ENCODE peak calls at places on chromosomes 7 and 10, in six cellular contexts. F is IMR-90, W is adrenal gland, M is ovary, J is body of pancreas, U is HCT116. C is an unnamed sample.

GRCh38 chr7:121395494-121395960 is 581 bp downstream of the FAM3C start:
- DNase-seq in F (peak), J (peak), M (no peak), U (no peak), W (peak), C (peak)

GRCh38 chr10:133405272-133405671 is 11.3 kb downstream of the MTG1 start:
- DNase-seq in U (no peak), J (no peak), M (no peak), F (no peak), W (no peak), C (no peak)

GRCh38 chr7:2886391-2886790 is 42.3 kb upstream of the GNA12 start:
- DNase-seq in U (no peak), W (no peak), F (no peak), M (no peak), J (no peak), C (no peak)

GRCh38 chr10:104284783-104285182 is 15.8 kb downstream of the GSTO2 start:
- DNase-seq in J (no peak), M (no peak), W (no peak), U (no peak), F (no peak), C (no peak)

GRCh38 chr10:109475704-109476103 is 447.6 kb downstream of the XPNPEP1 start:
- DNase-seq in W (no peak), F (no peak), J (no peak), U (no peak), M (no peak), C (no peak)

GRCh38 chr10:71948496-71949067 is 15.6 kb upstream of the CHST3 start:
- DNase-seq in F (no peak), U (no peak), W (no peak), J (no peak), M (no peak), C (peak)

GRCh38 chr10:101867931-101868330 is 24.3 kb upstream of the KCNIP2 start:
- DNase-seq in J (no peak), U (no peak), W (no peak), F (peak), M (no peak), C (no peak)

GRCh38 chr7:69403169-69403568 is 195.1 kb upstream of the AUTS2 start:
- DNase-seq in F (no peak), U (no peak), W (peak), M (no peak), J (no peak), C (no peak)

GRCh38 chr10:16519908-16520861 is 1.5 kb downstream of the C1QL3 start:
- DNase-seq in M (no peak), F (no peak), W (no peak), U (no peak), J (no peak), C (no peak)

GRCh38 chr10:49071221-49071761 is 44.0 kb downstream of the VSTM4 start:
- DNase-seq in J (no peak), W (peak), M (peak), F (peak), U (no peak), C (no peak)

GRCh38 chr7:130363156-130363847 is 17.0 kb upstream of the CPA1 start:
- DNase-seq in J (no peak), F (peak), M (no peak), W (peak), U (peak), C (peak)

GRCh38 chr10:49601857-49602256 is 8.3 kb upstream of the SLC18A3 start:
- DNase-seq in J (no peak), W (no peak), U (no peak), F (peak), M (no peak), C (peak)

GRCh38 chr10:125005312-125006187 is 63.6 kb downstream of the ZRANB1 start:
- DNase-seq in M (peak), F (no peak), U (no peak), W (no peak), J (peak), C (peak)

GRCh38 chr7:6026011-6026819 is 5.0 kb upstream of the ANKRD61 start:
- DNase-seq in J (peak), W (peak), F (peak), U (no peak), M (peak), C (peak)
- TF ChIP-seq POLR2A in J (no peak), W (no peak), F (no peak), U (no peak), M (no peak), C (no peak)

DNA sequence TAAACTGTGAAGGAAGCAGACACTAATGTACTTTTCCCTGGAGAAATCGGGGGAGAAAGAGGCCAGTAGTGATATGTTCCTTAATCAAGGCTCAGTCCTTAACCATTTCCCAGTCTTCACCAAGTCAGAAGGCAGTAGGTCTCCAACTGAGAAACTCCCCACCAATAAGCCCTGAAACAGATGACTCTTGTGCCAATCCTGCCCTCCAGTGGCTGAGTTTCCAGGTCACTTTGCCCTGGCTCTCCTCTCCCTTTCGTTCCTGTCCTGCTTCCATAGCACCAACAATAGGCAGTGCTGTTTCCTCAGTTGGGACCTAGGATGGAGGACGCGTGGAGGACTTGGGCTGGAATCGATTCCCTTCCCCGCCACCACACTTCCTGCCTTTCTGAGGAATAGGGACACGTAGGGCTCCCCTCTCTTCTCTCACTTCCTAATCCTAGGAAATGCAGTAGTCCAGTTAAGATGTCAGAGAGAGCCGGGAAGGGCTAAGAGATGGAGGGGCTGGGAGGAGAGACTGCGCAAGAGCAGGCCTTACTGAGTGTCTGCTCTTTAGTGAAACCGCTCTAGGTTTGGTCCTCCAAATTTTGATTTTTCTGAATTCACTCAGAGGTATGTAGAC is 23.4 kb downstream of the ATOH7 start:
- DNase-seq in U (peak), W (peak), F (peak), M (peak), J (peak), C (peak)
- TF ChIP-seq CTCF in U (peak), W (peak), F (peak), M (no peak), J (peak), C (peak)

DNA sequence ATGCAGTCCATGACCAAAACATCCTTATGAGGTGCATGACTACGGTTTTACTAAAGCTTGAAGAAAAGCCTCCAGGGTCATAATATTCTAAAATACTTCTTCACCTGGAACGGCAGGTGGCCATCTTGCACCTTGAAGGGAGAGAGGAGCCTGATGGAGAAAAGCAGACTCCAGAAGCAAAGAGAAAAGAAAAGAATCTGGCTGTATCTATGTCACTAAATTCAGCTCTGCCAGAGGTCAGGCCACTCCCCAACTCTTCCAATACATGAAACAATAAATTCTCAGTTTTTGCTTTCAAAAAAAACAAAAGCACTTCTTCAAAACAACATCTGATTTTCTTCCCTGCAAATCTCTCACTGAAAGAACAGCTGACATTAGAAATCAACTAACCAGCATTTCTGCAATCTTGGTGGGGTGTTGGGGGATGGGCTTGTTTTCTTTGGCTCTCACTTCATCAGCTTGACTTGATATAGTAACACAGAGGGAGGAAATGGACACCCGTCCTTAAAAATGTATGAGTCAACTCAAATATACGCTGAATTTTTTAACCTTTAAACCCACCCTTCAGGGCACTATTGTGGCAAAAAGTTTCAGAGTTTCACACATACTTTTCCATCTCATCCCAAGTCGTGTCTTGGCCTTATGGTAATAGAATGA is 21.6 kb downstream of the HIBADH start:
- DNase-seq in J (peak), W (peak), F (peak), U (no peak), M (no peak), C (no peak)
- H3K4me3 ChIP-seq in J (no peak), W (no peak), F (no peak), U (no peak), M (no peak), C (no peak)

GRCh38 chr7:99997545-99998137 is 17.8 kb upstream of the ZKSCAN1 start:
- DNase-seq in U (no peak), F (no peak), M (peak), W (peak), J (peak), C (peak)
- TF ChIP-seq POLR2A in U (no peak), F (no peak), M (no peak), W (peak), J (no peak), C (peak)

DNA sequence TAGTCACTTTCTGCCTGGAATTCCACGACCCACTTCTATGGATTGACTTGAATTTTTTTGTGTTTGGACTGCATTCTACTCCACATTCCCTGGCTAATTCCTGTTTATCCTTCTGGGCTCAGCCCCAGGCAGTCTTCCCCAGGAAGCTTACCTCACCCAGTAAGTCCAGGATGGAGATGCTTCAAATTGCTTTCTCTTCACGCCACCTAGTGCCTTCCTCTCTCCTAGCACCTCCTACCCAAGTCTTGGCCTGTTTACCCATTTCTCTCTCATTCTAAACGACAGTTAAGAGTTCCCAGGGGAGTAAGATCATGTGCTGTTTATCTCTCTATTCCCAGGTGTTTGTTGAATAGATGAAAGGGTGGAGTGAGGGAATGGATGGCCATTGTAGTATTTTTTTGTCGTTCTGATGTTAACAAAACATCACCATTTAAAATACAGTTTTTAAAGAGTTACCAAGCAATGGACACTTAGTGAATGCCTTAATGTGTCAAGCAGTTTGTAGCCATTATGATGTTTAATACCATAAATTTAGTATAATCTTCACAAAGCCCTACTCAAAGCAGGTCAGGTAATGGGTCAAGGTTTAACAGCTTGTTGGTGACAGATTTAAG is 45.5 kb upstream of the TARP start:
- DNase-seq in J (peak), M (no peak), U (peak), W (peak), F (peak), C (no peak)
- TF ChIP-seq CTCF in J (peak), M (no peak), U (peak), W (peak), F (peak), C (peak)

GRCh38 chr10:24453404-24453830 is 244.5 kb downstream of the KIAA1217 start:
- DNase-seq in J (no peak), M (no peak), F (peak), U (no peak), W (no peak), C (no peak)

GRCh38 chr10:24453973-24454372 is 245.0 kb downstream of the KIAA1217 start:
- DNase-seq in J (no peak), W (no peak), M (no peak), F (no peak), U (no peak), C (no peak)

GRCh38 chr10:24459836-24460235 is 250.9 kb downstream of the KIAA1217 start:
- DNase-seq in J (no peak), F (no peak), W (no peak), M (no peak), U (no peak), C (no peak)

GRCh38 chr10:24456319-24456718 is 247.4 kb downstream of the KIAA1217 start:
- DNase-seq in M (no peak), W (no peak), F (peak), J (no peak), U (no peak), C (no peak)

DNA sequence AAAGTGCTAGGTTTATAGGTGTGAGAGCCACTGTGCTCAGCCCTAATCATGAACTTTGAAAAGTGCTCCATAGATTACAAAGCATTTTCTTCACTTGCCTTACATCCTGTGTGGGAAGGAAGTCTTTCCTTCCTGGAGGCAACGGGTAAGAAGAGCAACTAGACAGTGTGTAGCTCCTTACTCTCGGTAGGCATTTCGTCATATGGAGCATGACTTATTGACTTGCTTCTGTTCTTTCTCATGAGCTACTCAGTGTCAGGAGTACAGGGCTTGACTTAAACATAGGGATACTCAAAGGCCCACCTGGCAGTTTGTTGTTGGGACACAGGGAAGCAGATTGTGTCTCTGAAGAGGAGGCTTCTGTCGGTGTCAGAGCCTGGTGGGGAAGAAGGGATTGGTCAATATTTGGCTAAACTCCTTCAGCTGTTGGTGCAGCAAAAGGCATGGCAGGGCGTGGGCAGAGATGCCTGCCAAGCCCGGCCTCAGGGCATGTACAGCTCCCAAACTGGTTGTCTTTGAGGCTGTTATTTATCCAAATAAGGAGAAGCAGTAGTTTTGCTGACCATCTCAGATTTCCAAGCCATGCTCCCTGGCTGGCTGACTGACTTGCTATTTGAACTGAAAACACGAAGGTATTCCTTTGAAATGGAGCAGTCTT is 248.9 kb downstream of the KIAA1217 start:
- DNase-seq in M (no peak), F (no peak), W (no peak), J (no peak), U (no peak), C (no peak)
- H3K4me3 ChIP-seq in M (no peak), F (no peak), W (no peak), J (no peak), U (no peak), C (no peak)

GRCh38 chr10:43133196-43133808 is 4.9 kb upstream of the CSGALNACT2 start:
- DNase-seq in W (no peak), J (no peak), M (no peak), U (no peak), F (no peak), C (no peak)
- TF ChIP-seq POLR2A in W (no peak), J (no peak), M (no peak), U (no peak), F (no peak), C (no peak)

C was measured in right lobe of liver.